ENCODE peak calls at places on chromosomes 4 and X, in ten cellular contexts. X, P, M, E, K, D, O, H, R and L are unnamed samples.

GRCh38 chr4:176125063-176125462 is 59.4 kb downstream of the WDR17 start:
- DNase-seq in X (no peak), O (no peak), R (no peak), E (no peak), D (no peak), M (no peak), H (no peak), P (peak; percentile 16), K (no peak), L (no peak)

GRCh38 chr4:48334900-48335384 is 6.4 kb upstream of the SLAIN2 start:
- DNase-seq in D (no peak), H (no peak), K (no peak), M (no peak), O (no peak), R (no peak), X (no peak), P (peak; percentile 16), E (no peak), L (no peak)

GRCh38 chr4:26220704-26221103 is 100.1 kb upstream of the RBPJ start:
- DNase-seq in O (peak; percentile 39), D (peak; percentile 45), M (no peak), R (no peak), K (no peak), X (no peak), P (peak; percentile 57), H (no peak), E (no peak), L (no peak)

GRCh38 chrX:131734621-131735020 is 190.7 kb downstream of the OR13H1 start:
- DNase-seq in P (no peak), D (no peak), M (peak; percentile 71), X (no peak), K (no peak), O (no peak), E (peak; percentile 79), R (no peak), H (no peak), L (no peak)

GRCh38 chr4:65669008-65669971 is 999 bp downstream of the EPHA5 start:
- DNase-seq in P (peak; percentile 51), O (no peak), M (peak; percentile 32), H (peak; percentile 39), E (peak; percentile 45), K (no peak), X (no peak), R (no peak), D (no peak), L (no peak)

GRCh38 chr4:65592089-65592488 is 78.2 kb downstream of the EPHA5 start:
- DNase-seq in M (no peak), R (no peak), H (no peak), O (no peak), E (no peak), P (no peak), K (no peak), D (no peak), X (no peak), L (no peak)

GRCh38 chr4:26321326-26322276 is 787 bp downstream of the RBPJ start:
- DNase-seq in P (peak; percentile 30), O (no peak), D (no peak), E (peak; percentile 51), H (peak; percentile 54), R (no peak), M (peak; percentile 58), X (peak; percentile 41), K (peak; percentile 9), L (no peak)

GRCh38 chr4:183444149-183444952 is at the start of gene CDKN2AIP:
- DNase-seq in P (peak; percentile 96), E (peak; percentile 91), O (peak; percentile 79), M (peak; percentile 97), X (peak; percentile 93), K (peak; percentile 93), R (no peak), H (peak; percentile 96), D (peak; percentile 93), L (peak; percentile 93)

GRCh38 chrX:151725338-151725614 is 9.3 kb upstream of the CNGA2 start:
- DNase-seq in O (no peak), X (no peak), P (no peak), D (no peak), M (no peak), R (no peak), K (no peak), E (no peak), H (no peak), L (no peak)

GRCh38 chrX:101394372-101394771 is 3.6 kb downstream of the RPL36A start:
- DNase-seq in X (no peak), E (no peak), P (no peak), K (no peak), R (no peak), H (no peak), D (no peak), O (no peak), M (no peak), L (no peak)

GRCh38 chrX:17964871-17965270 is 103.8 kb upstream of the RAI2 start:
- DNase-seq in M (no peak), P (no peak), O (no peak), H (no peak), D (no peak), E (no peak), R (no peak), X (no peak), K (no peak), L (no peak)

GRCh38 chr4:107492566-107492965 is 227.5 kb downstream of the PAPSS1 start:
- DNase-seq in P (no peak), K (no peak), E (no peak), M (no peak), H (no peak), X (no peak), O (no peak), D (no peak), R (no peak), L (no peak)

GRCh38 chr4:7630559-7631287 is 196.0 kb upstream of the PSAPL1 start:
- DNase-seq in O (peak; percentile 53), H (peak; percentile 50), P (peak; percentile 69), K (peak; percentile 63), D (peak; percentile 29), E (peak; percentile 87), R (peak; percentile 12), X (no peak), M (peak; percentile 83), L (no peak)

GRCh38 chrX:109793191-109793590 is 60.1 kb upstream of the ACSL4 start:
- DNase-seq in M (no peak), R (no peak), K (no peak), O (no peak), X (no peak), H (no peak), E (no peak), D (no peak), P (no peak), L (no peak)

GRCh38 chr4:3116955-3117354 is 42.5 kb downstream of the HTT start:
- DNase-seq in H (no peak), X (no peak), E (no peak), R (no peak), P (no peak), M (no peak), D (no peak), K (no peak), O (no peak), L (no peak)

GRCh38 chrX:129779747-129780146 is at the start of gene SASH3:
- DNase-seq in P (no peak), O (no peak), D (no peak), H (peak; percentile 82), E (no peak), X (no peak), M (peak; percentile 76), R (no peak), K (no peak), L (peak; percentile 47)

GRCh38 chr4:140952709-140953108 is 180.6 kb downstream of the RNF150 start:
- DNase-seq in E (no peak), D (no peak), K (no peak), R (no peak), X (no peak), P (peak; percentile 70), M (no peak), H (no peak), O (no peak), L (no peak)

DNA sequence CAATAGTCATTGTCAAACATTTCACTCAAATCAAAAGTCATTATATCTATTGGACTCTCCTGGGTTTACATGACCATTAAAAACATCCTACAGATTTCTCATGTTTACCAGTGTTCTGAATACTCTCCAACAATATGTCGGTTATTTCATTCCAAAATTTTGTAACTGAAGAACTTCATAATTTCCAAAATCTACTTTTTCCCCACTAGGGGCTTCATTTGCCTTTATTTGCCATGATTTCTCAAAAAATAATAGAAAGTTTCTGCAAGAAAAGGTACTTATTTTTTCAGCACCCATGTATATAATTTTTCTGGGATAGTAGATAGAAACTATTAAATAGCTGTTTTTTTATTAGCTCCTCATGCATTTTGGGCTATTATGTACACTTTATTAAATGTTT is 49.0 kb downstream of the PRDM5 start:
- DNase-seq in D (no peak), O (no peak), K (no peak), H (no peak), X (no peak), E (no peak), R (no peak), P (no peak), M (no peak), L (no peak)
- TF ChIP-seq CTCF in D (no peak), O (peak; percentile 41), K (no peak), H (no peak), X (no peak), E (no peak), R (peak; percentile 20), P (no peak), M (no peak), L (no peak)

GRCh38 chrX:53047228-53047627 is 1.4 kb upstream of the GPR173 start:
- DNase-seq in D (no peak), X (peak; percentile 15), E (no peak), K (no peak), H (no peak), M (no peak), O (no peak), R (no peak), P (no peak), L (no peak)
- TF ChIP-seq CTCF in D (peak; percentile 29), X (peak; percentile 23), E (no peak), K (peak; percentile 8), H (no peak), M (no peak), O (peak; percentile 53), R (peak; percentile 36), P (peak; percentile 31), L (no peak)

DNA sequence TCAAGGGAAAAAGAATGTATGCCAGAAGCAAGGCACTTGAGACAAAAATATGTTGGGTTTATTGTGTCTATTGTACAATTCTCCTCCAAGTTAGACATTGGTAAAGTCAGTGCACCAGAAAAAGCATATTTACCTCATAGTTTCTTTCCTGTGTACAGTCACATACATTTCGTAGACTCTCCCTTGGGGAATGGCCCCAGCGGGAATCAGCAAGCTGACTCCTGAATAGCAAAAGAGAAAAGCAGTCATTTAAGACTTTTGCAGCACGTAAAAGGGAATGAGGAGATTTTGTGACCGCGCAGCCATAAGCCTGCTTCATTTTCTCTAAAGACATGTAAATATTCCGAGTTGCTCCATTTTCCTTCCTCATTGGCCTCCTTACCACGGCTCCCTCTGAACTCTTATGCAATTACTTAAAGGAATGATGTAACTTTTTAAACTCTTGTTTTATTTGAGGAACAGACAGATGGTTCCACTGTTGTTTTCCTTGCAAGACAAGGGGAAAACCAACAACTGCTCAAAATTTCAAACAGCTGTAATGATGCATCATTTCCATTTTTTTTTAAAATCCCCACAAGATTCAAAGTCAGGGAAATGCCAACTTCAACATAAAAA is 332.7 kb downstream of the UNC5C start:
- DNase-seq in K (no peak), P (peak; percentile 20), X (no peak), H (no peak), O (no peak), E (no peak), M (no peak), D (no peak), R (no peak), L (no peak)
- TF ChIP-seq CTCF in K (no peak), P (no peak), X (no peak), H (no peak), O (no peak), E (no peak), M (no peak), D (no peak), R (no peak), L (no peak)

GRCh38 chr4:823761-824460 is 2.0 kb downstream of the CPLX1 start:
- DNase-seq in K (no peak), H (no peak), E (peak; percentile 45), X (no peak), M (peak; percentile 26), R (no peak), D (no peak), O (no peak), P (no peak), L (no peak)
- TF ChIP-seq CTCF in K (no peak), H (no peak), E (no peak), X (no peak), M (no peak), R (no peak), D (no peak), O (no peak), P (no peak), L (no peak)